ENCODE peak calls at places on chromosome 14, in eight cellular contexts. R is activated gamma-delta T cell treated with Interleukin-2 at 50 U/mL for 16 hours; X is frontal cortex; Y is NCI-H1436; D is D721Med; H is activated CD4-positive, alpha-beta T cell treated with anti-CD3 and anti-CD28 coated beads for 1 hour; A is stimulated activated CD4-positive, alpha-beta T cell treated with anti-CD3 and anti-CD28 coated beads, Interleukin-4, amount 100 ng/mL, for 4 hours; I is astrocyte of the spinal cord. C is an unnamed sample.

GRCh38 chr14:76953196-76953945 is 75.1 kb downstream of the IRF2BPL start:
- DNase-seq in I (peak; percentile 81), Y (no peak), X (no peak), R (no peak), H (peak; percentile 29), A (peak; percentile 66), D (no peak), C (peak; percentile 78)

GRCh38 chr14:99752486-99753121 is 40.6 kb upstream of the EML1 start:
- DNase-seq in X (peak; percentile 33), R (no peak), I (peak; percentile 82), D (no peak), H (no peak), A (no peak), Y (no peak), C (no peak)

GRCh38 chr14:100106260-100106659 is 41.0 kb downstream of the EVL start:
- DNase-seq in A (peak; percentile 44), D (no peak), Y (no peak), R (peak; percentile 37), H (no peak), X (no peak), I (no peak), C (no peak)

GRCh38 chr14:69712217-69712565 is 54.8 kb upstream of the SRSF5 start:
- DNase-seq in A (no peak), X (no peak), Y (no peak), H (no peak), R (no peak), D (no peak), I (peak; percentile 28), C (no peak)

GRCh38 chr14:95316826-95317225 is 2.9 kb downstream of the CLMN start:
- DNase-seq in X (no peak), D (peak; percentile 82), A (no peak), I (no peak), R (no peak), H (no peak), Y (no peak), C (no peak)

GRCh38 chr14:22434901-22435565 is 154.0 kb downstream of the DAD1 start:
- DNase-seq in Y (no peak), H (no peak), R (no peak), A (no peak), I (no peak), D (no peak), X (no peak), C (no peak)

GRCh38 chr14:25111061-25111601 is 61.2 kb upstream of the STXBP6 start:
- DNase-seq in H (no peak), I (peak; percentile 85), X (no peak), A (no peak), Y (no peak), D (no peak), R (no peak), C (no peak)

GRCh38 chr14:82511399-82511798 is 977.7 kb upstream of the SEL1L start:
- DNase-seq in R (no peak), D (no peak), H (no peak), X (no peak), Y (no peak), A (no peak), I (no peak), C (no peak)

GRCh38 chr14:60655898-60656754 is 6.8 kb upstream of the SIX1 start:
- DNase-seq in A (no peak), X (peak; percentile 12), I (peak; percentile 45), H (no peak), R (no peak), D (no peak), Y (peak; percentile 78), C (peak; percentile 43)

GRCh38 chr14:68968721-68969120 is 10.4 kb downstream of the ACTN1 start:
- DNase-seq in Y (no peak), R (no peak), D (peak; percentile 47), X (no peak), H (no peak), A (no peak), I (no peak), C (no peak)

GRCh38 chr14:34895277-34895676 is 20.1 kb upstream of the BAZ1A start:
- DNase-seq in X (no peak), I (no peak), Y (no peak), D (no peak), A (no peak), H (no peak), R (no peak), C (no peak)